ENCODE peak calls at places on chromosome 12, in six cellular contexts. One of them, this sample, is unnamed.

GRCh38 chr12:83140135-83140534 is 453.4 kb downstream of the TMTC2 start:
- DNase-seq in B cell: no peak
- DNase-seq in GM03348: no peak
- DNase-seq in adipocyte: no peak
- DNase-seq in AG10803: no peak
- DNase-seq in NCI-H69: no peak
- DNase-seq in this sample: no peak

GRCh38 chr12:107296681-107297086 is 203.3 kb upstream of the CRY1 start:
- DNase-seq in B cell: no peak
- DNase-seq in GM03348: no peak
- DNase-seq in adipocyte: no peak
- DNase-seq in AG10803: peak
- DNase-seq in NCI-H69: no peak
- DNase-seq in this sample: no peak

GRCh38 chr12:118742426-118742825 is 238.9 kb upstream of the SRRM4 start:
- DNase-seq in B cell: no peak
- DNase-seq in GM03348: no peak
- DNase-seq in adipocyte: no peak
- DNase-seq in AG10803: no peak
- DNase-seq in NCI-H69: no peak
- DNase-seq in this sample: no peak

GRCh38 chr12:131561891-131562684 is 148.8 kb upstream of the SFSWAP start:
- DNase-seq in B cell: no peak
- DNase-seq in GM03348: no peak
- DNase-seq in adipocyte: no peak
- DNase-seq in AG10803: no peak
- DNase-seq in NCI-H69: no peak
- DNase-seq in this sample: no peak

GRCh38 chr12:76083761-76084276 is 666 bp downstream of the NAP1L1 start:
- DNase-seq in B cell: peak
- DNase-seq in GM03348: peak
- DNase-seq in adipocyte: peak
- DNase-seq in AG10803: peak
- DNase-seq in NCI-H69: peak
- DNase-seq in this sample: peak

GRCh38 chr12:46473634-46474201 is 101.1 kb upstream of the SLC38A2 start:
- DNase-seq in B cell: no peak
- DNase-seq in GM03348: peak
- DNase-seq in adipocyte: peak
- DNase-seq in AG10803: peak
- DNase-seq in NCI-H69: peak
- DNase-seq in this sample: peak

GRCh38 chr12:131454418-131455217 is 256.3 kb upstream of the SFSWAP start:
- DNase-seq in B cell: no peak
- DNase-seq in GM03348: peak
- DNase-seq in adipocyte: no peak
- DNase-seq in AG10803: peak
- DNase-seq in NCI-H69: peak
- DNase-seq in this sample: peak

GRCh38 chr12:117092511-117092780 is 6.8 kb downstream of the TESC start:
- DNase-seq in B cell: no peak
- DNase-seq in GM03348: no peak
- DNase-seq in adipocyte: no peak
- DNase-seq in AG10803: no peak
- DNase-seq in NCI-H69: no peak
- DNase-seq in this sample: no peak

GRCh38 chr12:78951746-78952532 is 87.4 kb downstream of the SYT1 start:
- DNase-seq in B cell: no peak
- DNase-seq in GM03348: no peak
- DNase-seq in adipocyte: no peak
- DNase-seq in AG10803: no peak
- DNase-seq in NCI-H69: peak
- DNase-seq in this sample: no peak

GRCh38 chr12:109098142-109098652 is 800 bp downstream of the UNG start:
- DNase-seq in B cell: no peak
- DNase-seq in GM03348: peak
- DNase-seq in adipocyte: peak
- DNase-seq in AG10803: peak
- DNase-seq in NCI-H69: no peak
- DNase-seq in this sample: no peak

GRCh38 chr12:120230326-120230973 is 29.5 kb upstream of the RPLP0 start:
- DNase-seq in B cell: no peak
- DNase-seq in GM03348: peak
- DNase-seq in adipocyte: peak
- DNase-seq in AG10803: peak
- DNase-seq in NCI-H69: peak
- DNase-seq in this sample: no peak

GRCh38 chr12:131061041-131061806 is 107.5 kb downstream of the ADGRD1 start:
- DNase-seq in B cell: no peak
- DNase-seq in GM03348: no peak
- DNase-seq in adipocyte: no peak
- DNase-seq in AG10803: no peak
- DNase-seq in NCI-H69: no peak
- DNase-seq in this sample: no peak

GRCh38 chr12:112496493-112496892 is 77.7 kb downstream of the PTPN11 start:
- DNase-seq in B cell: no peak
- DNase-seq in GM03348: no peak
- DNase-seq in adipocyte: no peak
- DNase-seq in AG10803: no peak
- DNase-seq in NCI-H69: no peak
- DNase-seq in this sample: peak

GRCh38 chr12:26783133-26783531 is 49.9 kb downstream of the ITPR2 start:
- DNase-seq in B cell: no peak
- DNase-seq in GM03348: no peak
- DNase-seq in adipocyte: no peak
- DNase-seq in AG10803: no peak
- DNase-seq in NCI-H69: no peak
- DNase-seq in this sample: no peak

GRCh38 chr12:109535231-109535862 is 38.0 kb downstream of the MMAB start:
- DNase-seq in B cell: no peak
- DNase-seq in GM03348: no peak
- DNase-seq in adipocyte: no peak
- DNase-seq in AG10803: no peak
- DNase-seq in NCI-H69: no peak
- DNase-seq in this sample: no peak

GRCh38 chr12:72832024-72832423 is 559.9 kb downstream of the TRHDE start:
- DNase-seq in B cell: no peak
- DNase-seq in GM03348: no peak
- DNase-seq in adipocyte: no peak
- DNase-seq in AG10803: no peak
- DNase-seq in NCI-H69: no peak
- DNase-seq in this sample: no peak

GRCh38 chr12:57609091-57609780 is 2.0 kb upstream of the ARHGEF25 start:
- DNase-seq in B cell: no peak
- DNase-seq in GM03348: no peak
- DNase-seq in adipocyte: no peak
- DNase-seq in AG10803: no peak
- DNase-seq in NCI-H69: no peak
- DNase-seq in this sample: no peak

GRCh38 chr12:23055004-23055403 is 430.0 kb downstream of the ETNK1 start:
- DNase-seq in B cell: no peak
- DNase-seq in GM03348: no peak
- DNase-seq in adipocyte: peak
- DNase-seq in AG10803: peak
- DNase-seq in NCI-H69: peak
- DNase-seq in this sample: no peak

GRCh38 chr12:51890511-51891171 is 2.7 kb downstream of the ANKRD33 start:
- DNase-seq in B cell: peak
- DNase-seq in GM03348: no peak
- DNase-seq in adipocyte: no peak
- DNase-seq in AG10803: no peak
- DNase-seq in NCI-H69: no peak
- DNase-seq in this sample: no peak

GRCh38 chr12:96500686-96501085 is 11.3 kb downstream of the CFAP54 start:
- DNase-seq in B cell: no peak
- DNase-seq in GM03348: peak
- DNase-seq in adipocyte: peak
- DNase-seq in AG10803: peak
- DNase-seq in NCI-H69: peak
- DNase-seq in this sample: no peak